ENCODE peak calls at places on chromosomes 4 and X, in nine cellular contexts. G, Q, P, C, E, D, R, B and Z are unnamed samples.

GRCh38 chrX:10926404-10926803 is 184.7 kb upstream of the HCCS start:
- DNase-seq in D (no peak), B (no peak), R (no peak), C (no peak), E (no peak), P (no peak), Q (no peak), G (no peak), Z (no peak)

GRCh38 chr4:118180776-118181175 is 146.5 kb downstream of the NDST3 start:
- DNase-seq in G (no peak), C (no peak), B (no peak), E (no peak), P (no peak), Q (peak; percentile 47), D (peak; percentile 37), R (no peak), Z (no peak)

GRCh38 chr4:1745165-1745564 is 23.8 kb downstream of the TACC3 start:
- DNase-seq in Q (no peak), E (no peak), B (no peak), G (no peak), D (no peak), R (no peak), P (no peak), C (no peak), Z (no peak)

GRCh38 chr4:94349193-94349592 is 6.6 kb upstream of the HPGDS start:
- DNase-seq in G (no peak), Q (peak; percentile 27), D (no peak), B (peak; percentile 35), R (no peak), P (no peak), E (no peak), C (no peak), Z (no peak)

GRCh38 chr4:64417974-64418373 is 8.7 kb upstream of the TECRL start:
- DNase-seq in D (no peak), Q (no peak), E (no peak), B (peak; percentile 4), R (no peak), P (peak; percentile 43), C (no peak), G (no peak), Z (no peak)

GRCh38 chrX:39896951-39897740 is 200.6 kb downstream of the BCOR start:
- DNase-seq in D (peak; percentile 66), G (peak; percentile 39), E (no peak), C (no peak), Q (peak; percentile 62), B (peak; percentile 73), R (peak; percentile 32), P (peak; percentile 62), Z (peak; percentile 25)

GRCh38 chrX:68915778-68916177 is 87.0 kb downstream of the EFNB1 start:
- DNase-seq in C (no peak), P (no peak), G (no peak), D (no peak), R (no peak), Q (no peak), B (no peak), E (no peak), Z (no peak)

GRCh38 chr4:75849459-75849858 is 52.8 kb downstream of the PPEF2 start:
- DNase-seq in C (no peak), Q (no peak), G (no peak), P (no peak), B (no peak), E (no peak), D (no peak), R (no peak), Z (no peak)

GRCh38 chr4:124884316-124884715 is 171.8 kb upstream of the ANKRD50 start:
- DNase-seq in Q (no peak), P (no peak), G (no peak), B (no peak), R (no peak), E (no peak), C (no peak), D (no peak), Z (no peak)

GRCh38 chrX:98405376-98405775 is 1521.7 kb downstream of the RPA4 start:
- DNase-seq in R (no peak), P (no peak), B (peak; percentile 22), G (no peak), D (no peak), Q (no peak), E (no peak), C (no peak), Z (no peak)

GRCh38 chr4:1177274-1178141 is 5.1 kb upstream of the SPON2 start:
- DNase-seq in E (no peak), D (no peak), Q (no peak), G (no peak), B (peak; percentile 68), C (no peak), P (peak; percentile 79), R (no peak), Z (no peak)

GRCh38 chr4:38396091-38396490 is 267.9 kb upstream of the KLF3 start:
- DNase-seq in P (no peak), G (no peak), B (no peak), C (no peak), R (no peak), D (no peak), E (no peak), Q (no peak), Z (no peak)

GRCh38 chrX:24979081-24979480 is 36.7 kb downstream of the ARX start:
- DNase-seq in P (no peak), Q (peak; percentile 11), R (no peak), G (no peak), B (no peak), E (no peak), D (no peak), C (no peak), Z (no peak)

GRCh38 chrX:283115-283845 is 2.1 kb downstream of the PLCXD1 start:
- DNase-seq in C (peak; percentile 88), Q (peak; percentile 83), B (peak; percentile 78), G (peak; percentile 49), P (peak; percentile 92), R (peak; percentile 89), D (peak; percentile 79), E (peak; percentile 94), Z (peak; percentile 81)

GRCh38 chrX:38112566-38112965 is 106.2 kb downstream of the SYTL5 start:
- DNase-seq in R (no peak), E (no peak), G (no peak), B (no peak), Q (no peak), P (no peak), C (no peak), D (no peak), Z (no peak)

GRCh38 chr4:91840359-91840758 is 463.4 kb upstream of the GRID2 start:
- DNase-seq in P (no peak), B (no peak), G (no peak), R (no peak), D (no peak), C (no peak), Q (no peak), E (no peak), Z (no peak)

GRCh38 chrX:44012484-44013096 is 39.4 kb upstream of the NDP start:
- DNase-seq in R (peak; percentile 61), C (peak; percentile 23), G (no peak), Q (peak; percentile 41), P (peak; percentile 31), E (no peak), D (peak; percentile 91), B (peak; percentile 82), Z (peak; percentile 79)

GRCh38 chr4:126969360-126969759 is 663.4 kb upstream of the INTU start:
- DNase-seq in G (no peak), C (no peak), R (no peak), Q (no peak), D (no peak), B (no peak), E (no peak), P (no peak), Z (no peak)

GRCh38 chrX:143788265-143788664 is 67.7 kb upstream of the SPANXN2 start:
- DNase-seq in B (no peak), P (no peak), D (no peak), R (peak; percentile 0), C (no peak), Q (no peak), E (no peak), G (no peak), Z (no peak)

GRCh38 chr4:79563218-79563617 is 155.2 kb upstream of the GK2 start:
- DNase-seq in R (no peak), D (no peak), C (no peak), B (peak; percentile 6), G (no peak), P (no peak), Q (no peak), E (no peak), Z (no peak)

GRCh38 chrX:41119803-41120202 is 34.6 kb downstream of the USP9X start:
- DNase-seq in E (no peak), Q (no peak), G (no peak), C (no peak), R (no peak), D (no peak), P (no peak), B (no peak), Z (no peak)

GRCh38 chr4:174591243-174592021 is 69.1 kb upstream of the HPGD start:
- DNase-seq in G (no peak), C (no peak), R (no peak), P (no peak), B (no peak), E (no peak), Q (no peak), D (no peak), Z (no peak)

GRCh38 chrX:103610282-103610681 is 2.5 kb downstream of the TCEAL3 start:
- DNase-seq in R (no peak), C (no peak), D (no peak), Q (no peak), B (no peak), G (no peak), E (no peak), P (no peak), Z (no peak)

GRCh38 chr4:98092833-98093439 is 50.3 kb downstream of the STPG2 start:
- DNase-seq in B (peak; percentile 1), P (no peak), D (peak; percentile 10), C (no peak), R (peak; percentile 12), Q (peak; percentile 2), G (no peak), E (no peak), Z (peak; percentile 8)
- TF ChIP-seq CTCF in B (peak; percentile 38), P (peak; percentile 26), D (peak; percentile 61), C (peak; percentile 22), R (peak; percentile 47), Q (peak; percentile 51), G (peak; percentile 70), E (no peak), Z (peak; percentile 42)

GRCh38 chr4:127985989-127986388 is 20.8 kb downstream of the ABHD18 start:
- DNase-seq in B (no peak), D (no peak), R (no peak), P (no peak), Q (no peak), G (no peak), E (no peak), C (no peak), Z (no peak)
- TF ChIP-seq CTCF in B (no peak), D (no peak), R (no peak), P (no peak), Q (no peak), G (no peak), E (no peak), C (no peak), Z (no peak)

GRCh38 chr4:72629540-72629939 is 60.5 kb upstream of the ADAMTS3 start:
- DNase-seq in Q (no peak), G (no peak), E (no peak), D (no peak), P (no peak), R (no peak), C (no peak), B (peak; percentile 38), Z (no peak)
- TF ChIP-seq CTCF in Q (no peak), G (no peak), E (no peak), D (no peak), P (no peak), R (no peak), C (no peak), B (no peak), Z (no peak)

GRCh38 chr4:84483738-84484137 is 15.4 kb downstream of the NKX6-1 start:
- DNase-seq in E (no peak), D (no peak), Q (no peak), R (no peak), C (no peak), P (no peak), G (no peak), B (no peak), Z (no peak)
- TF ChIP-seq CTCF in E (no peak), D (no peak), Q (no peak), R (no peak), C (no peak), P (no peak), G (no peak), B (no peak), Z (no peak)